ENCODE peak calls at places on chromosomes 12 and 14, in nine cellular contexts. R, L, E, Q, H, S, Y, K and F are unnamed samples.

GRCh38 chr12:32820376-32820931 is 64.8 kb upstream of the YARS2 start:
- DNase-seq in R (no peak), L (no peak), E (no peak), Q (no peak), H (no peak), S (no peak), Y (no peak), K (no peak), F (no peak)

GRCh38 chr12:94100254-94100653 is 48.1 kb upstream of the PLXNC1 start:
- DNase-seq in R (no peak), L (peak), E (no peak), Q (peak), H (no peak), S (no peak), Y (no peak), K (peak), F (peak)

GRCh38 chr12:43462080-43462479 is 89.9 kb downstream of the ADAMTS20 start:
- DNase-seq in R (no peak), L (no peak), E (no peak), Q (no peak), H (no peak), S (no peak), Y (peak), K (no peak), F (peak)

GRCh38 chr14:32509632-32510187 is 180.6 kb downstream of the AKAP6 start:
- DNase-seq in R (peak), L (no peak), E (peak), Q (no peak), H (no peak), S (peak), Y (no peak), K (peak), F (peak)

GRCh38 chr14:94787655-94788054 is 17.7 kb upstream of the GSC start:
- DNase-seq in R (no peak), L (no peak), E (no peak), Q (no peak), H (no peak), S (no peak), Y (no peak), K (no peak), F (no peak)

GRCh38 chr12:3132636-3133409 is 55.6 kb downstream of the TSPAN9 start:
- DNase-seq in R (no peak), L (no peak), E (no peak), Q (peak), H (no peak), S (peak), Y (peak), K (peak), F (peak)

GRCh38 chr14:41650802-41651201 is 44.1 kb downstream of the LRFN5 start:
- DNase-seq in R (no peak), L (no peak), E (no peak), Q (no peak), H (no peak), S (no peak), Y (no peak), K (no peak), F (no peak)

GRCh38 chr12:122955151-122955550 is 11.1 kb downstream of the ABCB9 start:
- DNase-seq in R (no peak), L (no peak), E (no peak), Q (no peak), H (no peak), S (no peak), Y (no peak), K (no peak), F (no peak)

GRCh38 chr14:61925043-61925442 is 162.8 kb downstream of the SNAPC1 start:
- DNase-seq in R (no peak), L (peak), E (no peak), Q (peak), H (no peak), S (no peak), Y (peak), K (peak), F (peak)

GRCh38 chr14:103522028-103522581 is 525 bp downstream of the CKB start:
- DNase-seq in R (no peak), L (peak), E (no peak), Q (peak), H (no peak), S (peak), Y (peak), K (peak), F (peak)

GRCh38 chr14:67457782-67458181 is 30.7 kb downstream of the TMEM229B start:
- DNase-seq in R (no peak), L (no peak), E (peak), Q (peak), H (no peak), S (peak), Y (peak), K (peak), F (peak)

GRCh38 chr12:111034911-111035577 is 114.7 kb upstream of the MYL2 start:
- DNase-seq in R (no peak), L (peak), E (no peak), Q (peak), H (no peak), S (no peak), Y (peak), K (no peak), F (peak)

GRCh38 chr12:40198601-40199000 is 26.2 kb upstream of the LRRK2 start:
- DNase-seq in R (no peak), L (no peak), E (no peak), Q (no peak), H (no peak), S (peak), Y (no peak), K (peak), F (no peak)

GRCh38 chr14:52078093-52078492 is 9.2 kb upstream of the NID2 start:
- DNase-seq in R (no peak), L (no peak), E (no peak), Q (no peak), H (no peak), S (no peak), Y (no peak), K (peak), F (no peak)

GRCh38 chr14:84282618-84283017 is 1247.3 kb upstream of the FLRT2 start:
- DNase-seq in R (no peak), L (no peak), E (no peak), Q (no peak), H (no peak), S (no peak), Y (no peak), K (no peak), F (no peak)

GRCh38 chr14:81710232-81710845 is 176.7 kb upstream of the SEL1L start:
- DNase-seq in R (peak), L (peak), E (peak), Q (peak), H (no peak), S (peak), Y (peak), K (peak), F (peak)

GRCh38 chr12:124046206-124046740 is 73.3 kb downstream of the ZNF664 start:
- DNase-seq in R (no peak), L (no peak), E (no peak), Q (no peak), H (no peak), S (no peak), Y (no peak), K (no peak), F (no peak)

GRCh38 chr14:75280448-75280830 is 1.8 kb downstream of the FOS start:
- DNase-seq in R (no peak), L (no peak), E (no peak), Q (no peak), H (no peak), S (no peak), Y (no peak), K (no peak), F (no peak)

GRCh38 chr12:45577844-45578399 is 151.6 kb upstream of the ARID2 start:
- DNase-seq in R (no peak), L (no peak), E (no peak), Q (no peak), H (no peak), S (no peak), Y (no peak), K (no peak), F (no peak)

GRCh38 chr14:96098309-96098998 is 59.3 kb downstream of the C14orf132 start:
- DNase-seq in R (peak), L (peak), E (peak), Q (peak), H (no peak), S (peak), Y (peak), K (peak), F (peak)

GRCh38 chr12:22733756-22734155 is 108.8 kb downstream of the ETNK1 start:
- DNase-seq in R (no peak), L (no peak), E (no peak), Q (no peak), H (no peak), S (no peak), Y (no peak), K (peak), F (no peak)

GRCh38 chr12:49537709-49538601 is 875 bp upstream of the KCNH3 start:
- DNase-seq in R (no peak), L (no peak), E (no peak), Q (peak), H (no peak), S (peak), Y (peak), K (peak), F (peak)

GRCh38 chr12:111440152-111440551 is 34.4 kb downstream of the SH2B3 start:
- DNase-seq in R (no peak), L (no peak), E (no peak), Q (no peak), H (no peak), S (no peak), Y (no peak), K (no peak), F (no peak)

GRCh38 chr14:55416866-55417265 is 5.2 kb upstream of the ATG14 start:
- DNase-seq in R (no peak), L (no peak), E (no peak), Q (peak), H (no peak), S (peak), Y (peak), K (peak), F (peak)

GRCh38 chr12:64169999-64170398 is 52.1 kb downstream of the KICS2 start:
- DNase-seq in R (no peak), L (peak), E (no peak), Q (no peak), H (no peak), S (no peak), Y (no peak), K (no peak), F (peak)

GRCh38 chr12:30594509-30594908 is 101.2 kb downstream of the IPO8 start:
- DNase-seq in R (no peak), L (no peak), E (no peak), Q (no peak), H (no peak), S (no peak), Y (no peak), K (no peak), F (no peak)

GRCh38 chr12:41606741-41607460 is 418.8 kb downstream of the PDZRN4 start:
- DNase-seq in R (no peak), L (no peak), E (no peak), Q (no peak), H (no peak), S (no peak), Y (no peak), K (no peak), F (no peak)

GRCh38 chr12:104381721-104382480 is 74.8 kb upstream of the CHST11 start:
- DNase-seq in R (peak), L (peak), E (peak), Q (peak), H (peak), S (peak), Y (peak), K (peak), F (peak)

GRCh38 chr12:123141615-123142517 is 9.0 kb downstream of the PITPNM2 start:
- DNase-seq in R (no peak), L (no peak), E (peak), Q (peak), H (no peak), S (peak), Y (no peak), K (peak), F (no peak)

GRCh38 chr14:96797188-96797942 is at the start of gene VRK1:
- DNase-seq in R (peak), L (peak), E (peak), Q (peak), H (peak), S (peak), Y (peak), K (peak), F (peak)

GRCh38 chr14:64758025-64758521 is 53.8 kb downstream of the PLEKHG3 start:
- DNase-seq in R (no peak), L (no peak), E (no peak), Q (peak), H (no peak), S (peak), Y (no peak), K (peak), F (peak)

GRCh38 chr14:55802986-55803431 is 223.0 kb downstream of the KTN1 start:
- DNase-seq in R (peak), L (no peak), E (no peak), Q (no peak), H (no peak), S (peak), Y (no peak), K (peak), F (peak)

GRCh38 chr12:125331342-125332052 is 266.3 kb downstream of the AACS start:
- DNase-seq in R (no peak), L (no peak), E (no peak), Q (no peak), H (no peak), S (no peak), Y (no peak), K (no peak), F (no peak)